ENCODE peak calls at places on chromosomes 5 and 9, in six cellular contexts. E is upper lobe of right lung; U is CD4-positive, alpha-beta memory T cell; X is ascending aorta; F is suprapubic skin; S is breast epithelium. P is an unnamed sample. For H3K4me1, the result is how much of the 10 kb centered on the place peaks cover.

GRCh38 chr5:95669540-95669939 is 13.3 kb downstream of the SPATA9 start:
- DNase-seq in S (no peak), U (no peak), F (no peak), E (no peak), X (no peak), P (no peak)

GRCh38 chr9:114552716-114553115 is 34.9 kb upstream of the ATP6V1G1 start:
- DNase-seq in F (no peak), X (no peak), S (no peak), U (no peak), E (no peak), P (no peak)

GRCh38 chr5:172113036-172113435 is 75.0 kb downstream of the STK10 start:
- DNase-seq in U (peak), E (no peak), F (no peak), X (no peak), S (no peak), P (peak)

GRCh38 chr5:68116868-68117411 is 98.6 kb upstream of the PIK3R1 start:
- DNase-seq in U (no peak), E (no peak), F (no peak), X (no peak), S (no peak), P (no peak)

GRCh38 chr9:125659954-125660353 is 47.1 kb downstream of the MAPKAP1 start:
- DNase-seq in U (no peak), S (no peak), E (no peak), F (no peak), X (no peak), P (no peak)

GRCh38 chr5:76521240-76521758 is 101.9 kb downstream of the F2RL2 start:
- DNase-seq in F (no peak), U (no peak), E (no peak), S (no peak), X (no peak), P (no peak)

GRCh38 chr5:98770911-98771322 is 2.5 kb upstream of the RGMB start:
- DNase-seq in F (no peak), E (no peak), U (peak), S (no peak), X (no peak), P (no peak)

GRCh38 chr5:96868603-96869371 is 7.5 kb upstream of the ERAP2 start:
- DNase-seq in F (no peak), S (no peak), X (no peak), E (no peak), U (peak), P (no peak)

GRCh38 chr9:4661165-4662095 is 664 bp upstream of the PLPP6 start:
- DNase-seq in F (no peak), X (no peak), U (no peak), S (no peak), E (no peak), P (no peak)

GRCh38 chr5:141713616-141714309 is 31.7 kb upstream of the ARAP3 start:
- DNase-seq in U (no peak), F (no peak), E (no peak), X (no peak), S (no peak), P (no peak)

GRCh38 chr5:155562153-155562552 is 548.6 kb downstream of the KIF4B start:
- DNase-seq in E (no peak), F (no peak), S (no peak), U (no peak), X (no peak), P (no peak)

GRCh38 chr9:17810293-17810692 is 231.4 kb downstream of the SH3GL2 start:
- DNase-seq in F (no peak), E (no peak), S (no peak), X (no peak), U (no peak), P (no peak)

GRCh38 chr5:93592866-93593265 is 9.8 kb downstream of the NR2F1 start:
- DNase-seq in F (no peak), U (no peak), S (no peak), X (no peak), E (no peak), P (no peak)

GRCh38 chr9:131545003-131545785 is at the start of gene PRRT1B:
- DNase-seq in X (no peak), U (no peak), F (no peak), E (peak), S (peak), P (no peak)

GRCh38 chr5:76716456-76717157 is 681 bp downstream of the F2R start:
- DNase-seq in U (no peak), X (no peak), E (no peak), F (no peak), S (no peak), P (no peak)

GRCh38 chr5:172383231-172383802 is 71.0 kb downstream of the SH3PXD2B start:
- DNase-seq in F (no peak), U (no peak), S (peak), X (no peak), E (no peak), P (no peak)

GRCh38 chr5:61274561-61274960 is 57.5 kb upstream of the ZSWIM6 start:
- DNase-seq in F (no peak), U (no peak), E (no peak), X (no peak), S (no peak), P (no peak)

GRCh38 chr9:71250626-71251025 is 129.2 kb upstream of the TRPM3 start:
- DNase-seq in X (no peak), E (no peak), U (no peak), S (no peak), F (no peak), P (no peak)

GRCh38 chr5:176844706-176845391 is 34.5 kb downstream of the UNC5A start:
- DNase-seq in X (no peak), S (no peak), U (no peak), E (no peak), F (no peak), P (no peak)

GRCh38 chr9:34403554-34404380 is 27.1 kb upstream of the MYORG start:
- DNase-seq in F (no peak), E (peak), U (peak), S (peak), X (no peak), P (peak)

GRCh38 chr5:321233-321725 is at the start of gene AHRR:
- DNase-seq in F (peak), S (no peak), E (peak), X (no peak), U (no peak), P (no peak)

GRCh38 chr9:133168432-133168831 is 4.7 kb upstream of the GBGT1 start:
- DNase-seq in U (no peak), X (no peak), S (no peak), E (peak), F (no peak), P (no peak)

GRCh38 chr9:38442473-38443096 is 18.3 kb upstream of the IGFBPL1 start:
- DNase-seq in E (no peak), X (no peak), F (no peak), S (no peak), U (no peak), P (no peak)

GRCh38 chr5:102651466-102651865 is 103.6 kb upstream of the PAM start:
- DNase-seq in F (no peak), S (no peak), X (no peak), U (no peak), E (no peak), P (no peak)

GRCh38 chr9:8835291-8835690 is 1035.7 kb upstream of the DMAC1 start:
- DNase-seq in U (no peak), X (no peak), F (no peak), S (no peak), E (no peak), P (no peak)

GRCh38 chr9:89854715-89855475 is 250.1 kb downstream of the GADD45G start:
- DNase-seq in S (peak), U (no peak), E (peak), F (peak), X (no peak), P (no peak)

GRCh38 chr5:52441768-52442167 is 345.9 kb upstream of the ITGA1 start:
- DNase-seq in F (no peak), X (no peak), S (no peak), U (no peak), E (no peak), P (no peak)

GRCh38 chr9:135083241-135083810 is 4.1 kb upstream of the OLFM1 start:
- DNase-seq in F (no peak), U (no peak), E (peak), S (no peak), X (no peak), P (no peak)

GRCh38 chr5:159732220-159732619 is 184.1 kb upstream of the ADRA1B start:
- DNase-seq in E (no peak), F (no peak), U (no peak), X (no peak), S (no peak), P (no peak)

GRCh38 chr9:10238087-10238486 is 374.7 kb downstream of the PTPRD start:
- DNase-seq in F (no peak), U (no peak), E (no peak), S (no peak), X (no peak), P (no peak)

GRCh38 chr5:180976518-180976917 is 12.1 kb upstream of the BTNL3 start:
- DNase-seq in F (no peak), U (no peak), E (no peak), X (no peak), S (no peak), P (no peak)

GRCh38 chr9:127455299-127455992 is 4.1 kb downstream of the LRSAM1 start:
- DNase-seq in E (peak), S (no peak), U (no peak), F (no peak), X (no peak), P (no peak)

GRCh38 chr5:154058055-154059038 is 19.6 kb downstream of the MFAP3 start:
- DNase-seq in X (no peak), U (no peak), S (no peak), E (no peak), F (no peak), P (no peak)

GRCh38 chr5:100188778-100189177 is 346.4 kb upstream of the FAM174A start:
- DNase-seq in F (no peak), X (no peak), S (no peak), U (no peak), E (no peak), P (no peak)

GRCh38 chr5:178624626-178625546 is 2.0 kb downstream of the CLK4 start:
- DNase-seq in S (no peak), U (no peak), E (no peak), X (no peak), F (no peak), P (no peak)
- H3K4me3 ChIP-seq in S (peak), U (peak), E (peak), X (peak), F (peak), P (peak)

GRCh38 chr5:149827501-149827990 is 97.4 kb downstream of the PPARGC1B start:
- DNase-seq in S (no peak), E (no peak), U (no peak), F (no peak), X (no peak), P (no peak)
- H3K4me1 ChIP-seq in S (under half), E (under half), U (under half), F (under half), X (under half), P (under half)

GRCh38 chr9:123999668-124000067 is 11.9 kb upstream of the LHX2 start:
- DNase-seq in E (no peak), F (no peak), U (no peak), S (no peak), X (no peak), P (no peak)

GRCh38 chr9:123997665-123998277 is 13.8 kb upstream of the LHX2 start:
- DNase-seq in S (no peak), U (no peak), X (no peak), E (peak), F (no peak), P (no peak)

GRCh38 chr9:124000161-124000783 is 11.3 kb upstream of the LHX2 start:
- DNase-seq in X (no peak), F (no peak), E (no peak), S (no peak), U (no peak), P (no peak)

GRCh38 chr9:123998278-123998925 is 13.2 kb upstream of the LHX2 start:
- DNase-seq in F (no peak), E (no peak), X (no peak), U (no peak), S (no peak), P (no peak)

GRCh38 chr9:123998970-123999621 is 12.5 kb upstream of the LHX2 start:
- DNase-seq in U (no peak), F (no peak), X (no peak), S (no peak), E (no peak), P (no peak)
- H3K4me3 ChIP-seq in U (no peak), F (peak), X (peak), S (peak), E (peak), P (peak)

GRCh38 chr9:33129886-33130284 is 37.3 kb downstream of the B4GALT1 start:
- DNase-seq in E (no peak), X (no peak), F (peak), S (no peak), U (no peak), P (no peak)
- H3K4me1 ChIP-seq in E (under half), X (under half), F (half or more), S (under half), U (under half), P (under half)

P was measured in CD8-positive, alpha-beta T cell.